ENCODE peak calls at places on chromosomes 2 and 18, in nine cellular contexts. R is Right ventricle myocardium superior; G is T-helper 1 cell; J is iris pigment epithelial cell; V is fibroblast of mammary gland; P is NCI-H526; Q is colonic mucosa; U is Jurkat, Clone E6-1; W is GM13977. B is an unnamed sample.
A peak's percentile ranks its signal among the peaks of the same experiment; 100 is the strongest.

GRCh38 chr2:234966340-234966739 is 14.5 kb downstream of the SH3BP4 start:
- DNase-seq in W (no peak), Q (no peak), U (no peak), V (no peak), R (no peak), P (no peak), J (no peak), G (no peak), B (no peak)

GRCh38 chr2:62306751-62307468 is 111.0 kb downstream of the B3GNT2 start:
- DNase-seq in P (no peak), R (no peak), W (no peak), Q (peak; percentile 53), G (peak; percentile 67), J (peak; percentile 50), V (no peak), U (no peak), B (no peak)

GRCh38 chr2:129231924-129232323 is 747.5 kb upstream of the RAB6C start:
- DNase-seq in V (no peak), Q (no peak), R (no peak), W (no peak), G (no peak), J (no peak), P (no peak), U (no peak), B (no peak)

GRCh38 chr2:118089015-118089800 is 937 bp downstream of the INSIG2 start:
- DNase-seq in W (peak; percentile 10), V (peak; percentile 66), R (no peak), Q (peak; percentile 46), U (peak; percentile 31), P (peak; percentile 20), G (peak; percentile 32), J (peak; percentile 66), B (no peak)

GRCh38 chr18:76260941-76261472 is 234.0 kb downstream of the ZNF516 start:
- DNase-seq in Q (no peak), W (no peak), V (no peak), G (no peak), R (no peak), J (no peak), P (no peak), U (no peak), B (no peak)

GRCh38 chr18:3664563-3665178 is 214.7 kb downstream of the TGIF1 start:
- DNase-seq in U (no peak), Q (no peak), R (no peak), G (no peak), V (no peak), P (no peak), W (no peak), J (no peak), B (no peak)

GRCh38 chr2:233323851-233324250 is 16.2 kb downstream of the SAG start:
- DNase-seq in G (no peak), P (no peak), U (no peak), V (no peak), J (no peak), R (no peak), Q (no peak), W (no peak), B (no peak)

GRCh38 chr2:62785216-62785615 is 79.7 kb downstream of the EHBP1 start:
- DNase-seq in J (peak; percentile 68), P (no peak), U (no peak), V (peak; percentile 54), G (no peak), R (no peak), W (peak; percentile 12), Q (no peak), B (no peak)

GRCh38 chr2:181658444-181658843 is 1.5 kb upstream of the CERKL start:
- DNase-seq in W (no peak), G (no peak), P (no peak), V (no peak), R (no peak), U (no peak), Q (no peak), J (no peak), B (no peak)

GRCh38 chr2:58032016-58032750 is 14.4 kb upstream of the VRK2 start:
- DNase-seq in Q (no peak), P (no peak), W (no peak), G (no peak), V (peak; percentile 21), J (peak; percentile 65), R (no peak), U (no peak), B (no peak)

GRCh38 chr2:81901017-81901416 is 1596.5 kb upstream of the LRRTM1 start:
- DNase-seq in J (no peak), U (peak; percentile 3), R (no peak), W (no peak), V (no peak), P (no peak), Q (no peak), G (no peak), B (no peak)

GRCh38 chr2:166351319-166351718 is 24.4 kb downstream of the SCN9A start:
- DNase-seq in U (no peak), J (peak; percentile 84), Q (no peak), R (no peak), W (no peak), V (peak; percentile 63), P (no peak), G (no peak), B (no peak)

GRCh38 chr18:2510416-2510815 is 60.9 kb downstream of the METTL4 start:
- DNase-seq in P (no peak), U (no peak), R (no peak), V (no peak), J (no peak), Q (no peak), G (no peak), W (no peak), B (no peak)

GRCh38 chr18:48949606-48950535 is 894 bp downstream of the SMAD7 start:
- DNase-seq in U (no peak), P (peak; percentile 50), V (no peak), R (no peak), G (peak; percentile 47), J (peak; percentile 78), W (peak; percentile 72), Q (peak; percentile 61), B (no peak)

GRCh38 chr2:158845869-158846268 is 50.8 kb downstream of the DAPL1 start:
- DNase-seq in G (no peak), Q (no peak), J (peak; percentile 4), P (no peak), V (peak; percentile 58), W (no peak), R (no peak), U (no peak), B (no peak)

GRCh38 chr2:160269803-160270570 is 69.9 kb upstream of the ITGB6 start:
- DNase-seq in G (peak; percentile 67), R (peak; percentile 92), J (peak; percentile 93), P (peak; percentile 61), Q (peak; percentile 79), W (peak; percentile 78), U (no peak), V (peak; percentile 93), B (peak; percentile 65)

GRCh38 chr2:170454471-170455372 is 260.4 kb upstream of the SP5 start:
- DNase-seq in U (no peak), J (no peak), G (no peak), Q (peak; percentile 60), R (no peak), W (no peak), V (no peak), P (no peak), B (no peak)

GRCh38 chr2:225867071-225867470 is 467.6 kb downstream of the NYAP2 start:
- DNase-seq in U (no peak), J (peak; percentile 53), V (no peak), Q (no peak), R (no peak), W (no peak), P (no peak), G (no peak), B (no peak)

GRCh38 chr2:107591541-107591940 is 235.2 kb upstream of the RGPD4 start:
- DNase-seq in P (no peak), J (peak; percentile 62), R (no peak), Q (no peak), V (peak; percentile 9), G (no peak), W (no peak), U (no peak), B (no peak)

GRCh38 chr2:144505245-144505801 is 14.6 kb downstream of the ZEB2 start:
- DNase-seq in P (no peak), U (no peak), R (no peak), J (peak; percentile 67), V (peak; percentile 86), W (no peak), Q (no peak), G (peak; percentile 30), B (no peak)

GRCh38 chr2:10783421-10783820 is 29.2 kb downstream of the PDIA6 start:
- DNase-seq in P (no peak), R (no peak), V (no peak), W (no peak), G (no peak), U (no peak), Q (no peak), J (peak; percentile 25), B (no peak)

GRCh38 chr2:61763605-61764034 is 90.2 kb downstream of the FAM161A start:
- DNase-seq in P (peak; percentile 82), J (peak; percentile 84), V (peak; percentile 89), R (peak; percentile 87), Q (peak; percentile 87), W (peak; percentile 17), G (no peak), U (no peak), B (peak; percentile 49)

GRCh38 chr2:239870863-239871262 is 154.3 kb downstream of the NDUFA10 start:
- DNase-seq in U (no peak), R (no peak), P (no peak), G (no peak), V (no peak), Q (peak; percentile 7), W (no peak), J (no peak), B (no peak)

GRCh38 chr2:67260348-67261277 is 136.5 kb upstream of the ETAA1 start:
- DNase-seq in J (peak; percentile 99), U (no peak), G (no peak), W (no peak), Q (peak; percentile 46), P (no peak), R (peak; percentile 68), V (peak; percentile 99), B (peak; percentile 51)

GRCh38 chr18:55284614-55285013 is 303.4 kb downstream of the TCF4 start:
- DNase-seq in G (no peak), R (no peak), J (no peak), W (no peak), Q (no peak), P (no peak), U (no peak), V (no peak), B (no peak)

GRCh38 chr2:10370895-10371294 is 68.2 kb downstream of the HPCAL1 start:
- DNase-seq in R (no peak), W (no peak), Q (no peak), P (no peak), G (no peak), U (no peak), V (no peak), J (no peak), B (no peak)

GRCh38 chr2:211737282-211737681 is 801.3 kb downstream of the ERBB4 start:
- DNase-seq in J (peak; percentile 59), V (no peak), Q (no peak), R (no peak), W (no peak), G (no peak), U (no peak), P (no peak), B (no peak)

GRCh38 chr2:199303814-199304213 is 153.9 kb downstream of the SATB2 start:
- DNase-seq in G (no peak), R (no peak), U (no peak), W (no peak), Q (no peak), P (no peak), J (peak; percentile 80), V (peak; percentile 98), B (no peak)

GRCh38 chr18:8045890-8046289 is 478.8 kb downstream of the PTPRM start:
- DNase-seq in U (no peak), R (no peak), P (no peak), Q (no peak), V (peak; percentile 46), W (no peak), G (peak; percentile 0), J (no peak), B (no peak)